ENCODE peak calls at places on chromosomes 4 and X, in ten cellular contexts. One of them, this sample, is unnamed.
A peak's percentile ranks its signal among the peaks of the same experiment; 100 is the strongest.

GRCh38 chrX:73481521-73481920 is 34.7 kb downstream of the CDX4 start:
- DNase-seq in mesothelial cell of epicardium: no peak
- DNase-seq in posterior cingulate gyrus: no peak
- DNase-seq in Calu3: no peak
- DNase-seq in AG08396: no peak
- DNase-seq in activated T-cell treated with anti-CD3 and anti-CD28 coated beads, Interleukin-2, amount 50 U/mL, for 24 hours: no peak
- DNase-seq in activated CD4-positive, alpha-beta T cell treated with anti-CD3 and anti-CD28 coated beads, Interleukin-2, amount 50 U/mL, for 24 hours: no peak
- DNase-seq in endothelial cell of umbilical vein: no peak
- DNase-seq in hypothalamus: no peak
- DNase-seq in stimulated activated CD4-positive, alpha-beta T cell treated with anti-CD3 and anti-CD28 coated beads, Interleukin-1b, Interleukin-23, amount 100 ng/mL, for 4 hours: no peak
- DNase-seq in this sample: no peak

GRCh38 chrX:153381684-153382532 is 19.2 kb downstream of the PNMA6E start:
- DNase-seq in Calu3: peak; percentile 37
- DNase-seq in stimulated activated CD4-positive, alpha-beta T cell treated with anti-CD3 and anti-CD28 coated beads, Interleukin-1b, Interleukin-23, amount 100 ng/mL, for 4 hours: no peak
- DNase-seq in AG08396: peak; percentile 56
- DNase-seq in activated CD4-positive, alpha-beta T cell treated with anti-CD3 and anti-CD28 coated beads, Interleukin-2, amount 50 U/mL, for 24 hours: no peak
- DNase-seq in hypothalamus: peak; percentile 38
- DNase-seq in mesothelial cell of epicardium: no peak
- DNase-seq in posterior cingulate gyrus: peak; percentile 7
- DNase-seq in endothelial cell of umbilical vein: peak; percentile 54
- DNase-seq in activated T-cell treated with anti-CD3 and anti-CD28 coated beads, Interleukin-2, amount 50 U/mL, for 24 hours: no peak
- DNase-seq in this sample: no peak

GRCh38 chr4:114694770-114695169 is 96.2 kb downstream of the UGT8 start:
- DNase-seq in AG08396: peak; percentile 10
- DNase-seq in hypothalamus: no peak
- DNase-seq in activated CD4-positive, alpha-beta T cell treated with anti-CD3 and anti-CD28 coated beads, Interleukin-2, amount 50 U/mL, for 24 hours: no peak
- DNase-seq in posterior cingulate gyrus: no peak
- DNase-seq in endothelial cell of umbilical vein: peak; percentile 58
- DNase-seq in Calu3: peak; percentile 1
- DNase-seq in mesothelial cell of epicardium: no peak
- DNase-seq in activated T-cell treated with anti-CD3 and anti-CD28 coated beads, Interleukin-2, amount 50 U/mL, for 24 hours: no peak
- DNase-seq in stimulated activated CD4-positive, alpha-beta T cell treated with anti-CD3 and anti-CD28 coated beads, Interleukin-1b, Interleukin-23, amount 100 ng/mL, for 4 hours: no peak
- DNase-seq in this sample: no peak

GRCh38 chr4:139214039-139214534 is 37.1 kb upstream of the ELF2 start:
- DNase-seq in hypothalamus: no peak
- DNase-seq in activated T-cell treated with anti-CD3 and anti-CD28 coated beads, Interleukin-2, amount 50 U/mL, for 24 hours: no peak
- DNase-seq in posterior cingulate gyrus: no peak
- DNase-seq in mesothelial cell of epicardium: no peak
- DNase-seq in Calu3: no peak
- DNase-seq in stimulated activated CD4-positive, alpha-beta T cell treated with anti-CD3 and anti-CD28 coated beads, Interleukin-1b, Interleukin-23, amount 100 ng/mL, for 4 hours: no peak
- DNase-seq in activated CD4-positive, alpha-beta T cell treated with anti-CD3 and anti-CD28 coated beads, Interleukin-2, amount 50 U/mL, for 24 hours: no peak
- DNase-seq in endothelial cell of umbilical vein: no peak
- DNase-seq in AG08396: no peak
- DNase-seq in this sample: no peak

GRCh38 chr4:154024097-154024496 is 235.2 kb upstream of the SFRP2 start:
- DNase-seq in hypothalamus: no peak
- DNase-seq in Calu3: peak; percentile 12
- DNase-seq in activated CD4-positive, alpha-beta T cell treated with anti-CD3 and anti-CD28 coated beads, Interleukin-2, amount 50 U/mL, for 24 hours: no peak
- DNase-seq in stimulated activated CD4-positive, alpha-beta T cell treated with anti-CD3 and anti-CD28 coated beads, Interleukin-1b, Interleukin-23, amount 100 ng/mL, for 4 hours: no peak
- DNase-seq in AG08396: no peak
- DNase-seq in mesothelial cell of epicardium: no peak
- DNase-seq in posterior cingulate gyrus: no peak
- DNase-seq in endothelial cell of umbilical vein: no peak
- DNase-seq in activated T-cell treated with anti-CD3 and anti-CD28 coated beads, Interleukin-2, amount 50 U/mL, for 24 hours: no peak
- DNase-seq in this sample: no peak

GRCh38 chrX:110795645-110796510 is at the start of gene CHRDL1:
- DNase-seq in posterior cingulate gyrus: peak; percentile 14
- DNase-seq in stimulated activated CD4-positive, alpha-beta T cell treated with anti-CD3 and anti-CD28 coated beads, Interleukin-1b, Interleukin-23, amount 100 ng/mL, for 4 hours: no peak
- DNase-seq in AG08396: peak; percentile 22
- DNase-seq in Calu3: peak; percentile 16
- DNase-seq in activated CD4-positive, alpha-beta T cell treated with anti-CD3 and anti-CD28 coated beads, Interleukin-2, amount 50 U/mL, for 24 hours: no peak
- DNase-seq in mesothelial cell of epicardium: peak; percentile 25
- DNase-seq in hypothalamus: peak; percentile 3
- DNase-seq in endothelial cell of umbilical vein: no peak
- DNase-seq in activated T-cell treated with anti-CD3 and anti-CD28 coated beads, Interleukin-2, amount 50 U/mL, for 24 hours: no peak
- DNase-seq in this sample: no peak

GRCh38 chrX:46407036-46407752 is 138.0 kb downstream of the ZNF674 start:
- DNase-seq in posterior cingulate gyrus: no peak
- DNase-seq in hypothalamus: no peak
- DNase-seq in activated T-cell treated with anti-CD3 and anti-CD28 coated beads, Interleukin-2, amount 50 U/mL, for 24 hours: no peak
- DNase-seq in activated CD4-positive, alpha-beta T cell treated with anti-CD3 and anti-CD28 coated beads, Interleukin-2, amount 50 U/mL, for 24 hours: no peak
- DNase-seq in mesothelial cell of epicardium: no peak
- DNase-seq in endothelial cell of umbilical vein: peak; percentile 11
- DNase-seq in stimulated activated CD4-positive, alpha-beta T cell treated with anti-CD3 and anti-CD28 coated beads, Interleukin-1b, Interleukin-23, amount 100 ng/mL, for 4 hours: no peak
- DNase-seq in Calu3: no peak
- DNase-seq in AG08396: no peak
- DNase-seq in this sample: no peak

GRCh38 chr4:78310056-78310731 is 241.4 kb upstream of the ANXA3 start:
- DNase-seq in posterior cingulate gyrus: no peak
- DNase-seq in stimulated activated CD4-positive, alpha-beta T cell treated with anti-CD3 and anti-CD28 coated beads, Interleukin-1b, Interleukin-23, amount 100 ng/mL, for 4 hours: no peak
- DNase-seq in AG08396: no peak
- DNase-seq in endothelial cell of umbilical vein: no peak
- DNase-seq in activated CD4-positive, alpha-beta T cell treated with anti-CD3 and anti-CD28 coated beads, Interleukin-2, amount 50 U/mL, for 24 hours: no peak
- DNase-seq in mesothelial cell of epicardium: no peak
- DNase-seq in Calu3: no peak
- DNase-seq in hypothalamus: no peak
- DNase-seq in activated T-cell treated with anti-CD3 and anti-CD28 coated beads, Interleukin-2, amount 50 U/mL, for 24 hours: no peak
- DNase-seq in this sample: no peak

GRCh38 chr4:42234817-42235216 is 82.4 kb upstream of the BEND4 start:
- DNase-seq in activated CD4-positive, alpha-beta T cell treated with anti-CD3 and anti-CD28 coated beads, Interleukin-2, amount 50 U/mL, for 24 hours: no peak
- DNase-seq in activated T-cell treated with anti-CD3 and anti-CD28 coated beads, Interleukin-2, amount 50 U/mL, for 24 hours: no peak
- DNase-seq in stimulated activated CD4-positive, alpha-beta T cell treated with anti-CD3 and anti-CD28 coated beads, Interleukin-1b, Interleukin-23, amount 100 ng/mL, for 4 hours: no peak
- DNase-seq in AG08396: no peak
- DNase-seq in hypothalamus: no peak
- DNase-seq in posterior cingulate gyrus: no peak
- DNase-seq in endothelial cell of umbilical vein: no peak
- DNase-seq in Calu3: no peak
- DNase-seq in mesothelial cell of epicardium: no peak
- DNase-seq in this sample: no peak

GRCh38 chrX:21735038-21735752 is 22.7 kb downstream of the SMPX start:
- DNase-seq in endothelial cell of umbilical vein: no peak
- DNase-seq in hypothalamus: no peak
- DNase-seq in stimulated activated CD4-positive, alpha-beta T cell treated with anti-CD3 and anti-CD28 coated beads, Interleukin-1b, Interleukin-23, amount 100 ng/mL, for 4 hours: no peak
- DNase-seq in posterior cingulate gyrus: no peak
- DNase-seq in activated CD4-positive, alpha-beta T cell treated with anti-CD3 and anti-CD28 coated beads, Interleukin-2, amount 50 U/mL, for 24 hours: no peak
- DNase-seq in Calu3: no peak
- DNase-seq in AG08396: no peak
- DNase-seq in mesothelial cell of epicardium: no peak
- DNase-seq in activated T-cell treated with anti-CD3 and anti-CD28 coated beads, Interleukin-2, amount 50 U/mL, for 24 hours: no peak
- DNase-seq in this sample: no peak

GRCh38 chrX:87236836-87237235 is 280.8 kb upstream of the KLHL4 start:
- DNase-seq in hypothalamus: no peak
- DNase-seq in posterior cingulate gyrus: no peak
- DNase-seq in mesothelial cell of epicardium: no peak
- DNase-seq in endothelial cell of umbilical vein: no peak
- DNase-seq in AG08396: no peak
- DNase-seq in activated T-cell treated with anti-CD3 and anti-CD28 coated beads, Interleukin-2, amount 50 U/mL, for 24 hours: no peak
- DNase-seq in Calu3: no peak
- DNase-seq in stimulated activated CD4-positive, alpha-beta T cell treated with anti-CD3 and anti-CD28 coated beads, Interleukin-1b, Interleukin-23, amount 100 ng/mL, for 4 hours: no peak
- DNase-seq in activated CD4-positive, alpha-beta T cell treated with anti-CD3 and anti-CD28 coated beads, Interleukin-2, amount 50 U/mL, for 24 hours: no peak
- DNase-seq in this sample: peak; percentile 2

GRCh38 chr4:128876194-128876593 is 66.7 kb downstream of the JADE1 start:
- DNase-seq in AG08396: no peak
- DNase-seq in Calu3: no peak
- DNase-seq in activated T-cell treated with anti-CD3 and anti-CD28 coated beads, Interleukin-2, amount 50 U/mL, for 24 hours: no peak
- DNase-seq in hypothalamus: no peak
- DNase-seq in activated CD4-positive, alpha-beta T cell treated with anti-CD3 and anti-CD28 coated beads, Interleukin-2, amount 50 U/mL, for 24 hours: no peak
- DNase-seq in endothelial cell of umbilical vein: no peak
- DNase-seq in posterior cingulate gyrus: no peak
- DNase-seq in mesothelial cell of epicardium: no peak
- DNase-seq in stimulated activated CD4-positive, alpha-beta T cell treated with anti-CD3 and anti-CD28 coated beads, Interleukin-1b, Interleukin-23, amount 100 ng/mL, for 4 hours: no peak
- DNase-seq in this sample: no peak

GRCh38 chrX:130801901-130802300 is 101.1 kb downstream of the ENOX2 start:
- DNase-seq in stimulated activated CD4-positive, alpha-beta T cell treated with anti-CD3 and anti-CD28 coated beads, Interleukin-1b, Interleukin-23, amount 100 ng/mL, for 4 hours: no peak
- DNase-seq in AG08396: no peak
- DNase-seq in Calu3: no peak
- DNase-seq in posterior cingulate gyrus: no peak
- DNase-seq in hypothalamus: no peak
- DNase-seq in mesothelial cell of epicardium: no peak
- DNase-seq in endothelial cell of umbilical vein: no peak
- DNase-seq in activated CD4-positive, alpha-beta T cell treated with anti-CD3 and anti-CD28 coated beads, Interleukin-2, amount 50 U/mL, for 24 hours: no peak
- DNase-seq in activated T-cell treated with anti-CD3 and anti-CD28 coated beads, Interleukin-2, amount 50 U/mL, for 24 hours: no peak
- DNase-seq in this sample: no peak

GRCh38 chr4:103075435-103075893 is 1.1 kb downstream of the SLC9B2 start:
- DNase-seq in activated T-cell treated with anti-CD3 and anti-CD28 coated beads, Interleukin-2, amount 50 U/mL, for 24 hours: no peak
- DNase-seq in AG08396: peak; percentile 34
- DNase-seq in hypothalamus: no peak
- DNase-seq in posterior cingulate gyrus: no peak
- DNase-seq in activated CD4-positive, alpha-beta T cell treated with anti-CD3 and anti-CD28 coated beads, Interleukin-2, amount 50 U/mL, for 24 hours: no peak
- DNase-seq in endothelial cell of umbilical vein: peak; percentile 55
- DNase-seq in Calu3: no peak
- DNase-seq in stimulated activated CD4-positive, alpha-beta T cell treated with anti-CD3 and anti-CD28 coated beads, Interleukin-1b, Interleukin-23, amount 100 ng/mL, for 4 hours: no peak
- DNase-seq in mesothelial cell of epicardium: no peak
- DNase-seq in this sample: no peak

GRCh38 chr4:164358400-164358799 is 395.5 kb upstream of the SMIM31 start:
- DNase-seq in endothelial cell of umbilical vein: no peak
- DNase-seq in mesothelial cell of epicardium: no peak
- DNase-seq in Calu3: no peak
- DNase-seq in activated CD4-positive, alpha-beta T cell treated with anti-CD3 and anti-CD28 coated beads, Interleukin-2, amount 50 U/mL, for 24 hours: no peak
- DNase-seq in posterior cingulate gyrus: no peak
- DNase-seq in AG08396: no peak
- DNase-seq in hypothalamus: no peak
- DNase-seq in stimulated activated CD4-positive, alpha-beta T cell treated with anti-CD3 and anti-CD28 coated beads, Interleukin-1b, Interleukin-23, amount 100 ng/mL, for 4 hours: no peak
- DNase-seq in activated T-cell treated with anti-CD3 and anti-CD28 coated beads, Interleukin-2, amount 50 U/mL, for 24 hours: no peak
- DNase-seq in this sample: no peak

GRCh38 chr4:148454835-148455234 is 12.6 kb upstream of the NR3C2 start:
- DNase-seq in Calu3: no peak
- DNase-seq in hypothalamus: no peak
- DNase-seq in activated CD4-positive, alpha-beta T cell treated with anti-CD3 and anti-CD28 coated beads, Interleukin-2, amount 50 U/mL, for 24 hours: no peak
- DNase-seq in AG08396: peak; percentile 49
- DNase-seq in endothelial cell of umbilical vein: no peak
- DNase-seq in mesothelial cell of epicardium: no peak
- DNase-seq in stimulated activated CD4-positive, alpha-beta T cell treated with anti-CD3 and anti-CD28 coated beads, Interleukin-1b, Interleukin-23, amount 100 ng/mL, for 4 hours: no peak
- DNase-seq in posterior cingulate gyrus: no peak
- DNase-seq in activated T-cell treated with anti-CD3 and anti-CD28 coated beads, Interleukin-2, amount 50 U/mL, for 24 hours: no peak
- DNase-seq in this sample: no peak

GRCh38 chr4:100366213-100366612 is 151.6 kb downstream of the EMCN start:
- DNase-seq in mesothelial cell of epicardium: no peak
- DNase-seq in AG08396: no peak
- DNase-seq in activated CD4-positive, alpha-beta T cell treated with anti-CD3 and anti-CD28 coated beads, Interleukin-2, amount 50 U/mL, for 24 hours: no peak
- DNase-seq in hypothalamus: no peak
- DNase-seq in endothelial cell of umbilical vein: no peak
- DNase-seq in activated T-cell treated with anti-CD3 and anti-CD28 coated beads, Interleukin-2, amount 50 U/mL, for 24 hours: no peak
- DNase-seq in posterior cingulate gyrus: no peak
- DNase-seq in Calu3: no peak
- DNase-seq in stimulated activated CD4-positive, alpha-beta T cell treated with anti-CD3 and anti-CD28 coated beads, Interleukin-1b, Interleukin-23, amount 100 ng/mL, for 4 hours: no peak
- DNase-seq in this sample: no peak

GRCh38 chr4:57085278-57085677 is 24.9 kb downstream of the IGFBP7 start:
- DNase-seq in activated T-cell treated with anti-CD3 and anti-CD28 coated beads, Interleukin-2, amount 50 U/mL, for 24 hours: no peak
- DNase-seq in activated CD4-positive, alpha-beta T cell treated with anti-CD3 and anti-CD28 coated beads, Interleukin-2, amount 50 U/mL, for 24 hours: no peak
- DNase-seq in stimulated activated CD4-positive, alpha-beta T cell treated with anti-CD3 and anti-CD28 coated beads, Interleukin-1b, Interleukin-23, amount 100 ng/mL, for 4 hours: no peak
- DNase-seq in hypothalamus: no peak
- DNase-seq in endothelial cell of umbilical vein: no peak
- DNase-seq in AG08396: no peak
- DNase-seq in mesothelial cell of epicardium: no peak
- DNase-seq in posterior cingulate gyrus: no peak
- DNase-seq in Calu3: no peak
- DNase-seq in this sample: no peak

GRCh38 chr4:153518637-153519384 is 52.7 kb downstream of the TMEM131L start:
- DNase-seq in stimulated activated CD4-positive, alpha-beta T cell treated with anti-CD3 and anti-CD28 coated beads, Interleukin-1b, Interleukin-23, amount 100 ng/mL, for 4 hours: no peak
- DNase-seq in Calu3: peak; percentile 30
- DNase-seq in activated T-cell treated with anti-CD3 and anti-CD28 coated beads, Interleukin-2, amount 50 U/mL, for 24 hours: no peak
- DNase-seq in endothelial cell of umbilical vein: no peak
- DNase-seq in mesothelial cell of epicardium: no peak
- DNase-seq in activated CD4-positive, alpha-beta T cell treated with anti-CD3 and anti-CD28 coated beads, Interleukin-2, amount 50 U/mL, for 24 hours: no peak
- DNase-seq in hypothalamus: no peak
- DNase-seq in AG08396: no peak
- DNase-seq in posterior cingulate gyrus: no peak
- DNase-seq in this sample: no peak

GRCh38 chr4:56768772-56769171 is 52.7 kb downstream of the SPINK2 start:
- DNase-seq in posterior cingulate gyrus: no peak
- DNase-seq in activated T-cell treated with anti-CD3 and anti-CD28 coated beads, Interleukin-2, amount 50 U/mL, for 24 hours: no peak
- DNase-seq in AG08396: no peak
- DNase-seq in stimulated activated CD4-positive, alpha-beta T cell treated with anti-CD3 and anti-CD28 coated beads, Interleukin-1b, Interleukin-23, amount 100 ng/mL, for 4 hours: no peak
- DNase-seq in mesothelial cell of epicardium: no peak
- DNase-seq in hypothalamus: no peak
- DNase-seq in activated CD4-positive, alpha-beta T cell treated with anti-CD3 and anti-CD28 coated beads, Interleukin-2, amount 50 U/mL, for 24 hours: no peak
- DNase-seq in endothelial cell of umbilical vein: no peak
- DNase-seq in Calu3: no peak
- DNase-seq in this sample: no peak

GRCh38 chr4:143437476-143437875 is 76.0 kb upstream of the SMARCA5 start:
- DNase-seq in posterior cingulate gyrus: no peak
- DNase-seq in mesothelial cell of epicardium: no peak
- DNase-seq in activated CD4-positive, alpha-beta T cell treated with anti-CD3 and anti-CD28 coated beads, Interleukin-2, amount 50 U/mL, for 24 hours: no peak
- DNase-seq in Calu3: no peak
- DNase-seq in AG08396: no peak
- DNase-seq in endothelial cell of umbilical vein: no peak
- DNase-seq in activated T-cell treated with anti-CD3 and anti-CD28 coated beads, Interleukin-2, amount 50 U/mL, for 24 hours: no peak
- DNase-seq in stimulated activated CD4-positive, alpha-beta T cell treated with anti-CD3 and anti-CD28 coated beads, Interleukin-1b, Interleukin-23, amount 100 ng/mL, for 4 hours: no peak
- DNase-seq in hypothalamus: no peak
- DNase-seq in this sample: no peak